ENCODE peak calls at places on chromosomes 4 and X, in nine cellular contexts. Q is AG10803; N is activated CD8-positive, alpha-beta memory T cell treated with anti-CD3 and anti-CD28 coated beads for 48 hours; P is HCEC 1CT; W is A673; B is fibroblast of lung; Y is lower lobe of right lung; K is H9; U is kidney epithelial cell. T is an unnamed sample.

GRCh38 chrX:17057209-17057608 is 110.8 kb downstream of the REPS2 start:
- DNase-seq in Q (no peak), N (no peak), P (no peak), W (no peak), B (no peak), Y (no peak), K (no peak), U (no peak), T (no peak)

GRCh38 chr4:121980643-121981042 is 28.8 kb upstream of the TRPC3 start:
- DNase-seq in Q (peak), N (no peak), P (peak), W (no peak), B (no peak), Y (no peak), K (no peak), U (no peak), T (no peak)

GRCh38 chr4:89055157-89056080 is 1.6 kb downstream of the FAM13A start:
- DNase-seq in Q (no peak), N (no peak), P (no peak), W (no peak), B (no peak), Y (no peak), K (no peak), U (no peak), T (no peak)

GRCh38 chrX:81202413-81202794 is 502 bp downstream of the SH3BGRL start:
- DNase-seq in Q (no peak), N (no peak), P (peak), W (no peak), B (peak), Y (no peak), K (no peak), U (no peak), T (no peak)

GRCh38 chr4:81166431-81166830 is 48.6 kb downstream of the PRKG2 start:
- DNase-seq in Q (peak), N (no peak), P (peak), W (peak), B (peak), Y (no peak), K (no peak), U (no peak), T (no peak)

GRCh38 chrX:4708970-4709760 is 995.7 kb upstream of the PRKX start:
- DNase-seq in Q (no peak), N (no peak), P (no peak), W (no peak), B (no peak), Y (no peak), K (no peak), U (no peak), T (no peak)

GRCh38 chr4:121018543-121018942 is 53.8 kb downstream of the NDNF start:
- DNase-seq in Q (no peak), N (no peak), P (no peak), W (no peak), B (no peak), Y (no peak), K (no peak), U (no peak), T (no peak)

GRCh38 chr4:119068529-119068962 is 67.1 kb upstream of the MYOZ2 start:
- DNase-seq in Q (no peak), N (no peak), P (no peak), W (peak), B (peak), Y (no peak), K (no peak), U (no peak), T (no peak)

GRCh38 chr4:2939383-2940243 is 23.6 kb downstream of the NOP14 start:
- DNase-seq in Q (no peak), N (no peak), P (no peak), W (no peak), B (no peak), Y (no peak), K (no peak), U (no peak), T (no peak)

GRCh38 chrX:133365886-133366611 is 49.2 kb downstream of the GPC4 start:
- DNase-seq in Q (peak), N (no peak), P (no peak), W (no peak), B (peak), Y (no peak), K (no peak), U (no peak), T (no peak)

GRCh38 chr4:158410272-158410671 is 111.4 kb upstream of the RXFP1 start:
- DNase-seq in Q (peak), N (no peak), P (peak), W (peak), B (no peak), Y (no peak), K (no peak), U (no peak), T (no peak)

GRCh38 chrX:103066606-103067005 is 2.6 kb upstream of the BEX1 start:
- DNase-seq in Q (peak), N (no peak), P (peak), W (no peak), B (peak), Y (no peak), K (no peak), U (no peak), T (no peak)

GRCh38 chr4:21593268-21594002 is 355.1 kb downstream of the KCNIP4 start:
- DNase-seq in Q (no peak), N (no peak), P (no peak), W (no peak), B (peak), Y (no peak), K (no peak), U (no peak), T (no peak)

GRCh38 chr4:1044469-1045192 is 33.2 kb downstream of the FGFRL1 start:
- DNase-seq in Q (peak), N (no peak), P (no peak), W (no peak), B (no peak), Y (peak), K (no peak), U (no peak), T (no peak)

GRCh38 chr4:48141048-48141447 is 7.0 kb upstream of the TXK start:
- DNase-seq in Q (peak), N (no peak), P (peak), W (peak), B (peak), Y (no peak), K (no peak), U (no peak), T (no peak)

GRCh38 chrX:68511255-68511654 is 12.4 kb downstream of the YIPF6 start:
- DNase-seq in Q (peak), N (no peak), P (peak), W (peak), B (peak), Y (no peak), K (no peak), U (no peak), T (no peak)

GRCh38 chrX:119417842-119418241 is 18.7 kb downstream of the SLC25A43 start:
- DNase-seq in Q (no peak), N (no peak), P (peak), W (peak), B (no peak), Y (no peak), K (no peak), U (no peak), T (no peak)

GRCh38 chr4:184416913-184417734 is 57.2 kb downstream of the IRF2 start:
- DNase-seq in Q (no peak), N (peak), P (no peak), W (no peak), B (no peak), Y (no peak), K (no peak), U (no peak), T (peak)

GRCh38 chr4:22556411-22556969 is 40.6 kb upstream of the ADGRA3 start:
- DNase-seq in Q (no peak), N (no peak), P (no peak), W (no peak), B (no peak), Y (no peak), K (no peak), U (no peak), T (no peak)

GRCh38 chrX:13043138-13043537 is 1.3 kb downstream of the FAM9C start:
- DNase-seq in Q (no peak), N (no peak), P (no peak), W (no peak), B (no peak), Y (no peak), K (no peak), U (no peak), T (no peak)

GRCh38 chr4:125983168-125983567 is 668.4 kb downstream of the FAT4 start:
- DNase-seq in Q (no peak), N (no peak), P (no peak), W (no peak), B (no peak), Y (no peak), K (no peak), U (no peak), T (no peak)

GRCh38 chrX:5936438-5936837 is 292.2 kb downstream of the NLGN4X start:
- DNase-seq in Q (peak), N (no peak), P (no peak), W (peak), B (peak), Y (no peak), K (no peak), U (no peak), T (no peak)

T was measured in stimulated activated CD8-positive, alpha-beta memory T cell treated with anti-CD3 and anti-CD28 coated beads, Interleukin-4, amount 100 ng/mL, for 24 hours.